ENCODE peak calls at places on chromosomes 11 and 22, in six cellular contexts. H is right lobe of liver, W is left lung, K is psoas muscle, O is lung, T is heart right ventricle. I is an unnamed sample.
A peak's percentile ranks its signal among the peaks of the same experiment; 100 is the strongest.

GRCh38 chr11:43574949-43575915 is 105.3 kb upstream of the HSD17B12 start:
- DNase-seq in H (peak; percentile 24), W (no peak), K (no peak), O (no peak), T (no peak), I (no peak)

GRCh38 chr11:73272680-73273038 is 521 bp downstream of the P2RY6 start:
- DNase-seq in H (no peak), W (no peak), K (no peak), O (no peak), T (no peak), I (no peak)

GRCh38 chr11:104772806-104773241 is 125.4 kb downstream of the CASP12 start:
- DNase-seq in H (no peak), W (no peak), K (no peak), O (no peak), T (no peak), I (no peak)

GRCh38 chr11:8733847-8734246 is 51.3 kb downstream of the RPL27A start:
- DNase-seq in H (no peak), W (no peak), K (no peak), O (no peak), T (no peak), I (no peak)

GRCh38 chr11:76823481-76824028 is 37.2 kb upstream of the ACER3 start:
- DNase-seq in H (peak; percentile 45), W (no peak), K (no peak), O (no peak), T (no peak), I (no peak)

GRCh38 chr11:130737866-130738431 is 178.3 kb downstream of the SNX19 start:
- DNase-seq in H (no peak), W (peak; percentile 81), K (peak; percentile 44), O (peak; percentile 40), T (peak; percentile 72), I (no peak)

GRCh38 chr11:59158206-59159068 is 13.5 kb upstream of the DTX4 start:
- DNase-seq in H (no peak), W (no peak), K (no peak), O (peak; percentile 59), T (no peak), I (no peak)

GRCh38 chr11:17386331-17387084 is 2.0 kb downstream of the KCNJ11 start:
- DNase-seq in H (peak; percentile 57), W (no peak), K (peak; percentile 73), O (peak; percentile 58), T (peak; percentile 60), I (peak; percentile 28)

GRCh38 chr11:95831198-95831883 is 41.0 kb downstream of the CEP57 start:
- DNase-seq in H (no peak), W (no peak), K (no peak), O (no peak), T (no peak), I (no peak)

DNA sequence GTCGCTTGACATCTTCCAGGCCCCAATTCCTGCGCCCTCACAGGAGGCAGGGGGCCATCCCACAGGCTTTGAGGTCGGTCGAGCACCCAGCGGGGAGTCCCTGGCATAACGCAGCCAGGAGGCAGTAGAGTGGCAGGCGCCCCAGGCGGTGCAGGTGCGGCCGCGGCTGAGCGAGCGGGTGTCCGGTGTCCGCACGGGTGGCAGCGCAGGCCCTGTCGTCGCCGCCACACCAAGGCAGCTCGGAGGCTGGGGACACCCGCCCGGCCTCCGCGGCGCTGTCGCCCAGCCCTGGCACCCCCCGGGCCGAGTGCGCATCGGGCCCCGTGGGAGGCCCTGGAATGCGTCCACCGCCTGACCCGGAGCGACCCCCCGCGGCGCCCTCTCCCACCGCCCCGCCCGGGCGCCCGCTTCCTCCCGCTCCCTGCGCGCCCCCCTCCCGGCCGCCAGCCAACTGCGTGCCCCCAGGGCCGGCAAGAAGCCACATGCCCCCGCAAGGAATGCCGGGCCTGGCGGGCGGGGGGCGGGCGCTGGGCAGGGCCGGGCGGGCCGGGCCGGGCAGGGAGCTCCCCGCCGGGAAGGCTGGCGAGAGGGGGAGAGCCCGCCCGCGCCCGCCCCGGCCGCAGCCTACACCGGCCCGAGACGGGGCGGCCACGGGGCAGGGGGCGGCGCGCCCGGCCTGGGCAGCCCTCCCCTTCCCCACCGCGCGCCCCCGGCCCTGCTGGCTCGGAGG is 33.9 kb downstream of the PRDM11 start:
- DNase-seq in H (peak; percentile 65), W (peak; percentile 85), K (peak; percentile 68), O (peak; percentile 48), T (peak; percentile 67), I (no peak)
- H3K27ac ChIP-seq in H (peak overlapping the region; percentile 67), W (peak overlapping the region; percentile 76), K (peak overlapping the region; percentile 83), O (peak overlapping the region; percentile 91), T (peak overlapping the region; percentile 82), I (peak overlapping the region; percentile 93)

DNA sequence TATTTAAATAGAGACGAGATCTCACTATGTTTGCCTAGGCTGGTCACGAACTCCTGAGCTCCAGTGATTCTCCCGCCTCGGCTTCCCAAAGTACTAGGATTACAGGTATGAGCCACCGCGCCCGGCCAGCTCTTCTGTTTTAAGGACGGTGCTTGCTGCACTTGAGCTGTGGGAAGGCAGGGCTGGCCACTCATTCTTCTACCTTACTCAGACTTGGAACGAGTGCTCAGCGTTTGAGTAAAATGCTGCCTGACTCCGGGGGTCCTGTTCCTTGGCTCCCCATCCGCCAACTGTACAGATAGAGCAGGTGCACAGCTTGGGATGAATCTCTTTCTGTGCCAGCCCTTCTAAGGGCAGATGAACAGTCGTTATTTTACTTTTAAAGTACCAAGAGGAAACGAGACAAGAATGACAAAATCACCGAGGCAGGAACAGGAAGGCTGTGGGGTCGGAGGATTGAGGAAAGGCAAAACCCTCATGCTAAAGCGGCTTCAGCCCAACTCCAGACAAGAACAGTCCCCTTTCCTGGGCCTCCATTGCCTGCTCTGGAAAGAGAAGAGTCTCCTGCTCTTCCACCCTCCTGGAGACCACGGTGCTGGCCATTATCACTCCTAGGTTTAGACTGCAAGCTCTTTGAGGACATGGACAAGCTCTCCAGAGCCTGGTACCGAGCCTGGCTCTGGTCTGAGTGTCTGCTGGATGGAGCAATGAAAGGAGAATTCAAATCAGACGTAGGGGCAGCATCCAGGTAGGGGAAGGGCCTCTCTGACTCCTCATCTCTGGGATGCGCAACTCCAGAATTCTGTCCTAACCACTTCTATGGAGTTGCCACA is 1.0 kb upstream of the SUN2 start:
- DNase-seq in H (no peak), W (no peak), K (no peak), O (no peak), T (no peak), I (no peak)
- H3K4me1 ChIP-seq in H (peaks cover 8% of the 10 kb centered on the region), W (peaks cover 50% of the 10 kb centered on the region), K (peaks cover 30% of the 10 kb centered on the region), O (no peaks in the 10 kb centered on the region), T (peaks cover 21% of the 10 kb centered on the region), I (peaks cover 38% of the 10 kb centered on the region)

GRCh38 chr11:2303627-2304155 is 1.9 kb downstream of the TSPAN32 start:
- DNase-seq in H (peak; percentile 33), W (no peak), K (no peak), O (no peak), T (peak; percentile 66), I (no peak)
- H3K4me3 ChIP-seq in H (no peak overlapping the region), W (no peak overlapping the region), K (no peak overlapping the region), O (no peak overlapping the region), T (peak overlapping the region; percentile 58), I (no peak overlapping the region)

DNA sequence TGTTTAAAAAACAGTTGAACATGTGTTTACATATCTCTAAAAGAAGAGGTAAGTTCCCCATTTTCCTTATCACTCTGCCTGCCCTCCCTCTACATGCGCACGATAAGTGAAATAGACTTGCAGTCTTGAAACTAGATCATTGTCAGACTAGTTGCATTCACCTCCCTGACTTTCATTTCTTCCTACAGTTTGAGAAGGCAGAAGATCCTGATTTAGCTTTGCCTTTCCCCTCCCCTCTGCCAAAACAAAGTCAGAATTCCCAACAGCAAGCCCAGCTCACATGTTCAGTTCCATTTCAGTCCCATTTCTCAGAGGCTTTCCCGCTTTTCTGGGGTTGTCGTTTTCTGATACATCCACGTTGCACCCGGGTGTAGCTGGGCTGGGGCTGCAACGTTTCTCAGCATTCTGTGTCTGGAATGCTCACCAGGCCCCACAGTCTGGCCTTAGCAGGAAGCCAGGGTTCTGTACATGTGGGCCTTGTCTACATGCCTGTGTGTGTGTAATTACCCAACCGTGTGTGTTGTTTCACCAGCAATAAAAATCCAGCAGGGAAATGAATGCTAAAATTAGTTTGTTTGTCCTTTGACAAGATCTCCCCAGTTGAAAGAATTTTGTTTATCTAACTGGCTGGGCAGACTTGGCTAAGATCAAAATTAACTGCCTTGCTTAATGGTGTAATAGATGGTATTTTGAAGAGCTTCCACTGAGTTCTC is 179.2 kb downstream of the DBX1 start:
- DNase-seq in H (no peak), W (no peak), K (no peak), O (no peak), T (no peak), I (no peak)
- H3K27ac ChIP-seq in H (peak overlapping the region; percentile 79), W (peak overlapping the region; percentile 27), K (no peak overlapping the region), O (peak overlapping the region; percentile 79), T (no peak overlapping the region), I (peak overlapping the region; percentile 75)

GRCh38 chr22:37751449-37752188 is 54.8 kb downstream of the TRIOBP start:
- DNase-seq in H (no peak), W (no peak), K (no peak), O (no peak), T (no peak), I (no peak)
- H3K4me1 ChIP-seq in H (peaks cover 37% of the 10 kb centered on the region), W (peaks cover 80% of the 10 kb centered on the region), K (peaks cover 53% of the 10 kb centered on the region), O (peaks cover 33% of the 10 kb centered on the region), T (peaks cover 74% of the 10 kb centered on the region), I (peaks cover 39% of the 10 kb centered on the region)

DNA sequence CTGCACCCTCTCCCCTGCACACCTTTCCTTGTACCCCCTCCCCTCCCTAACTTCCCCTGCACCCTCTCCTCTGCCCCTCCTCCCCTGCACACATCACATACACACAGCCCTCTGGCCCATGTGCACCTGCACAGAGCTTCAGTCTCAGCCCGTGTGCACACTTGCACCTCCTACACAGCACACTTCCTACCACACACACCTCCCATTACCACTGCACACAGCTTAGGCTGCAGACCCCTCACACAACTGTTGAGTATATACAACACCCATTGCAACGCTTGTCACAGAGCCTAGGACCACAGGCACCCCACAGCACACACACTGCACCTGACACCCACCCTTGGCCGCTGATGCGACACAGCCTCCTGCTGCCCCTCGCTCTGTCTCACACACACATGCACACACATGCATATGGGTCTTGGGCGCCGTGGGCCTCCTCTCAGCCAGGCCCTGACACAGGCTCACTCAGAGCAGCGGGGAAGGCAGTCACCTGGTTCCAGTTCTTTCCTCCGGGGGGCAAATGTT is 404 bp downstream of the SIGIRR start:
- DNase-seq in H (peak; percentile 22), W (peak; percentile 19), K (no peak), O (no peak), T (no peak), I (no peak)
- H3K4me3 ChIP-seq in H (no peak overlapping the region), W (peak overlapping the region; percentile 48), K (peak overlapping the region; percentile 56), O (peak overlapping the region; percentile 27), T (peak overlapping the region; percentile 53), I (peak overlapping the region; percentile 65)

I was measured in thoracic aorta.